ENCODE peak calls at places on chromosomes 6 and 20, in eight cellular contexts. Q is psoas muscle, B is OCI-LY7, X is uterus, V is lower lobe of right lung, I is astrocyte, W is esophagus squamous epithelium, E is tibial nerve. Y is an unnamed sample. For H3K4me1, the result is how much of the 10 kb centered on the place peaks cover.

GRCh38 chr6:139539852-139540251 is 165.4 kb upstream of the CITED2 start:
- DNase-seq in B (no peak), E (no peak), W (no peak), V (peak), Q (peak), I (peak), X (peak), Y (peak)

GRCh38 chr6:95364016-95364604 is 213.2 kb upstream of the MANEA start:
- DNase-seq in Q (no peak), V (no peak), E (no peak), W (no peak), B (peak), X (no peak), I (no peak), Y (no peak)

GRCh38 chr20:22904411-22904810 is 130.7 kb upstream of the SSTR4 start:
- DNase-seq in E (no peak), B (no peak), X (no peak), V (no peak), W (no peak), Q (no peak), I (no peak), Y (no peak)

GRCh38 chr20:9241232-9241692 is 172.4 kb downstream of the PLCB4 start:
- DNase-seq in X (no peak), Q (no peak), W (no peak), E (no peak), V (no peak), I (peak), B (no peak), Y (no peak)

GRCh38 chr20:58407201-58407873 is 18.3 kb downstream of the VAPB start:
- DNase-seq in B (no peak), X (no peak), E (no peak), W (no peak), Q (no peak), I (peak), V (no peak), Y (no peak)

GRCh38 chr20:48051810-48052491 is 266.7 kb upstream of the SULF2 start:
- DNase-seq in W (no peak), X (no peak), B (no peak), E (no peak), I (peak), V (no peak), Q (no peak), Y (no peak)

GRCh38 chr6:109867970-109868358 is 110.1 kb upstream of the GPR6 start:
- DNase-seq in Q (no peak), I (peak), X (peak), W (no peak), B (no peak), V (no peak), E (no peak), Y (no peak)

GRCh38 chr6:20113649-20114224 is 98.5 kb downstream of the MBOAT1 start:
- DNase-seq in B (no peak), X (no peak), E (no peak), W (no peak), V (no peak), I (no peak), Q (no peak), Y (no peak)

GRCh38 chr6:156832166-156832743 is 55.1 kb downstream of the ARID1B start:
- DNase-seq in Q (no peak), V (no peak), I (peak), X (no peak), B (no peak), E (no peak), W (no peak), Y (no peak)

GRCh38 chr6:40848038-40848437 is 191.0 kb downstream of the UNC5CL start:
- DNase-seq in X (no peak), I (no peak), E (no peak), V (no peak), Q (no peak), W (no peak), B (no peak), Y (no peak)

GRCh38 chr20:20410678-20411077 is 42.8 kb downstream of the INSM1 start:
- DNase-seq in E (no peak), W (no peak), Q (no peak), V (no peak), B (no peak), X (no peak), I (peak), Y (no peak)

GRCh38 chr6:42041131-42042055 is 8.9 kb upstream of the TAF8 start:
- DNase-seq in I (no peak), W (no peak), X (no peak), B (no peak), V (no peak), E (no peak), Q (no peak), Y (no peak)

GRCh38 chr6:57423468-57423867 is 106.0 kb downstream of the PRIM2 start:
- DNase-seq in X (no peak), Q (no peak), V (no peak), W (no peak), I (no peak), E (no peak), B (no peak), Y (no peak)

GRCh38 chr6:107361568-107362270 is 97.6 kb downstream of the PDSS2 start:
- DNase-seq in W (no peak), I (peak), X (no peak), Q (no peak), V (no peak), E (no peak), B (no peak), Y (no peak)

GRCh38 chr6:144330588-144330987 is 45.5 kb downstream of the UTRN start:
- DNase-seq in W (no peak), E (no peak), I (no peak), Q (no peak), B (no peak), X (no peak), V (peak), Y (peak)

GRCh38 chr6:32615885-32616532 is 21.2 kb upstream of the HLA-DQA1 start:
- DNase-seq in E (no peak), I (no peak), V (no peak), W (no peak), X (no peak), Q (no peak), B (no peak), Y (no peak)

GRCh38 chr20:62030834-62031434 is 34.7 kb downstream of the TAF4 start:
- DNase-seq in V (no peak), E (no peak), X (no peak), I (no peak), B (peak), Q (peak), W (no peak), Y (peak)

GRCh38 chr6:103000686-103001085 is 1607.2 kb downstream of the GRIK2 start:
- DNase-seq in V (no peak), E (no peak), W (no peak), Q (no peak), B (no peak), I (no peak), X (no peak), Y (no peak)

GRCh38 chr6:69098910-69099309 is 463.8 kb downstream of the ADGRB3 start:
- DNase-seq in W (no peak), I (no peak), V (no peak), X (no peak), Q (no peak), B (no peak), E (no peak), Y (no peak)
- TF ChIP-seq CTCF in W (no peak), I (no peak), V (no peak), X (no peak), Q (no peak), B (no peak), E (no peak), Y (no peak)

DNA sequence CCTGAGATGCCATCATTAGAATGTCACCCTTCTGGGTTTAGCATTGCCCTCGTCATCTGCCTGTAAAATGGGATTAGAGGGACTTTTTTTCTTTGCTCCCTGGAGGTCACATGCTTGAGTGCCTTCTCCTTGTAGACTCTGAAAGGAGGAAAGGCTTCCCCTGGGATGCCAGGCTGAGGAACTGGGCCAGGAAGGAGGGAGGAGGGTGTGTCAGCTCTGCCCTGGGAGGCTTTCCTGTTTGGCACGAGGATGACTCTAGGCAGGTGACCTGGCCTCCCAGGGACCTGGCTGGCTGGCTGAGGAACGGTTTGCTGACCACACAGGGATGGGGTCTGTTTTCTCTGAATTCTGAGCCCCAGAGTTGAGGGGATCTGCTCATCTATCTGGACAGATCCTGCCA is 137.9 kb upstream of the RNF24 start:
- DNase-seq in E (no peak), Q (no peak), B (no peak), X (no peak), V (peak), W (no peak), I (no peak), Y (peak)
- H3K27ac ChIP-seq in E (peak), Q (no peak), B (no peak), X (no peak), V (no peak), W (no peak), I (no peak), Y (no peak)

DNA sequence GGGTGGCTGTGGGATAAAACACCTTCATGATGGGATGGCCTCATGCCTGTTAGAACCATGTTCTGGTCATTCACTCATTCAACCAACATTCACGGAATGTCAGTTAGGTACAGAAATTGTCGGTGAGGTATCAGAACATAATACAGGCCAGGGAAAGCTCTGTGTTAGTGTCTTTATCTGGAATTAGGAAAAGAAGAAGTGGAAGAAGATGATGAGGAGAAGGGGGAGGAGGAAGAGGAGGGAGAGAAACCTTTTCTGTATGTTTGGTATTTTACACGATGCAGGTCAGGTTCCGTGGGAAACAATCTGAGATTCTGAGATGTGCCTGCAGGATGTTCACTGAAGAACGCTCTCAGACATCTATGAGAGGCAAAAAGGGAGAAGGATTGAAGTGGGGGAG is 5.6 kb downstream of the ADTRP start:
- DNase-seq in I (no peak), X (no peak), Q (no peak), V (no peak), E (no peak), B (no peak), W (no peak), Y (no peak)
- H3K4me1 ChIP-seq in I (under half), X (under half), Q (under half), V (under half), E (under half), B (under half), W (under half), Y (under half)

DNA sequence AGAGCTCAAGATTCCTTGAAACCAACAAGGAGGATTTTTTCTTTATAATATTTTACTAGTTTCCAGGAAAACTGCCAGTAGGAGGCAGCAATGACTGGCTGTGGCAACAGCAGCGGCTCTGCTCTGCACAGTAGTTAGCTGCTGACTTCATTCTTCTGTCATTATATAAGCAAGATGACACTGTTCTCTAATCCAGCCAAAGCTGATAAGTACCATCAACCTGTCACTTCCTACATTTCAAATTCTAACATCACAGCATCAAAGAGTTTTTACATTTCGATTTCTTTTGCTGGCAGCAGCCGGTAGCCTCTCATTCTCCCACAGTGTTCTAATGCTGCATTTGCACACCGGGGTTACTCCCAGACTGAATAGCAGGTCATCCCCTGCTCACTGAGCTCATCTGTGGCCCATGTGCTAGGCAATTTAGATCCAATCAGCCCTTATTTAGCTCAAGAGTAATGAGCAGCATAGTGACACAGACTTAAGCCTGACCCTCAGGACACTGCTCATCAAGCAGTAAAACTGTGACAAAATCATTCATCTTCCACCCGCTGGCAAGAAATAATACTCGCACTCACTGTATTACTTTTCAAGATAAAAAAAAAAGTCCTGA is 67.8 kb downstream of the MMS22L start:
- DNase-seq in I (peak), X (no peak), W (no peak), Q (no peak), V (no peak), E (no peak), B (peak), Y (no peak)
- TF ChIP-seq CTCF in I (peak), X (peak), W (no peak), Q (peak), V (peak), E (peak), B (peak), Y (peak)

GRCh38 chr6:89940225-89941027 is 46.2 kb downstream of the GJA10 start:
- DNase-seq in B (peak), X (peak), I (peak), E (peak), Q (no peak), V (peak), W (no peak), Y (no peak)

GRCh38 chr6:89944181-89944755 is 50.0 kb downstream of the GJA10 start:
- DNase-seq in V (no peak), W (no peak), Q (no peak), X (no peak), B (no peak), I (peak), E (no peak), Y (no peak)

GRCh38 chr6:89941031-89941775 is 46.9 kb downstream of the GJA10 start:
- DNase-seq in I (peak), V (peak), E (peak), X (peak), W (no peak), Q (peak), B (no peak), Y (no peak)

GRCh38 chr6:89941847-89942497 is 47.7 kb downstream of the GJA10 start:
- DNase-seq in W (no peak), E (no peak), V (no peak), B (no peak), Q (no peak), I (no peak), X (no peak), Y (no peak)

DNA sequence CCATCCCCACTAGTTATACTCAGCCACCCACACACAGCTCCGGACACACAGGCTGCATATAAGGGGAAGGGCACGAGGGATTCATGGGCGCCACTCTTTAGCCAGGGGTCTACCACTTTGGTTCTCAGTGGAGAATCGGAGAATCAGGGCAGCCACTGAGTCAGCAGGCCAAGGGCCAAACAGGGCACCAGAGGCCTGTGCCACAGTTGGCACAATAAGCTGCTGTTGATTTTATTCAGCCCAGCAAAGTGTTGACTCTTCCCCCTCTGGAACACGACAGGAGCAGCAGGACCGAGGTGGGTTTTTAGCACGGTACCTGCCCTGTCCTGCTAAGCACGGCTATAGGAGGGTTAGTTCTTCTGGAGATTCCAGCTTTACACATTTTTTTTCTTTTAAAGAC is 48.3 kb downstream of the GJA10 start:
- DNase-seq in E (no peak), Q (no peak), V (no peak), X (no peak), W (no peak), I (no peak), B (no peak), Y (no peak)
- H3K27ac ChIP-seq in E (peak), Q (no peak), V (no peak), X (no peak), W (no peak), I (no peak), B (no peak), Y (no peak)

Y was measured in kidney.